ENCODE peak calls at places on chromosomes 6 and 20, in seven cellular contexts. P is psoas muscle, Q is A549, S is A673, K is uterus, U is upper lobe of right lung, D is tibial artery. R is an unnamed sample.

GRCh38 chr6:170090561-170090960 is 200.3 kb downstream of the DLL1 start:
- DNase-seq in P (no peak), Q (no peak), S (no peak), K (no peak), U (no peak), D (peak), R (no peak)

GRCh38 chr20:51185277-51185676 is 162.4 kb upstream of the KCNG1 start:
- DNase-seq in P (no peak), Q (no peak), S (no peak), K (no peak), U (no peak), D (no peak), R (no peak)

GRCh38 chr6:91569071-91569470 is 982.2 kb upstream of the MAP3K7 start:
- DNase-seq in P (no peak), Q (no peak), S (peak), K (no peak), U (no peak), D (no peak), R (no peak)

GRCh38 chr20:58231678-58232077 is 3.2 kb upstream of the ANKRD60 start:
- DNase-seq in P (no peak), Q (peak), S (peak), K (no peak), U (no peak), D (no peak), R (no peak)

GRCh38 chr6:53691252-53691651 is 25.7 kb upstream of the KLHL31 start:
- DNase-seq in P (no peak), Q (no peak), S (no peak), K (no peak), U (no peak), D (no peak), R (no peak)

GRCh38 chr6:29847871-29848630 is 20.4 kb downstream of the HLA-G start:
- DNase-seq in P (peak), Q (peak), S (peak), K (peak), U (peak), D (peak), R (peak)

GRCh38 chr20:15992564-15992963 is 580.7 kb downstream of the KIF16B start:
- DNase-seq in P (no peak), Q (no peak), S (no peak), K (no peak), U (no peak), D (no peak), R (no peak)

GRCh38 chr20:62846528-62846890 is 15.1 kb downstream of the TCFL5 start:
- DNase-seq in P (no peak), Q (no peak), S (no peak), K (no peak), U (no peak), D (no peak), R (no peak)

GRCh38 chr6:146770965-146771735 is 172.4 kb downstream of the ADGB start:
- DNase-seq in P (peak), Q (no peak), S (no peak), K (no peak), U (peak), D (peak), R (no peak)

GRCh38 chr6:169239181-169239580 is 14.5 kb downstream of the THBS2 start:
- DNase-seq in P (no peak), Q (no peak), S (no peak), K (no peak), U (no peak), D (no peak), R (no peak)

GRCh38 chr6:117456998-117457397 is 25.5 kb upstream of the DCBLD1 start:
- DNase-seq in P (no peak), Q (no peak), S (no peak), K (no peak), U (no peak), D (no peak), R (no peak)

GRCh38 chr6:19827247-19827646 is 9.9 kb upstream of the ID4 start:
- DNase-seq in P (no peak), Q (no peak), S (no peak), K (no peak), U (no peak), D (no peak), R (no peak)

GRCh38 chr20:58094698-58095097 is 133.8 kb downstream of the ANKRD60 start:
- DNase-seq in P (no peak), Q (no peak), S (no peak), K (no peak), U (no peak), D (no peak), R (no peak)

GRCh38 chr6:136657629-136658028 is 107.4 kb upstream of the MAP7 start:
- DNase-seq in P (no peak), Q (no peak), S (no peak), K (no peak), U (no peak), D (no peak), R (no peak)

GRCh38 chr6:166351715-166352285 is 9.5 kb upstream of the SFT2D1 start:
- DNase-seq in P (no peak), Q (no peak), S (no peak), K (no peak), U (no peak), D (no peak), R (no peak)

GRCh38 chr20:33602826-33603590 is 59.1 kb upstream of the C20orf144 start:
- DNase-seq in P (no peak), Q (no peak), S (no peak), K (no peak), U (no peak), D (no peak), R (no peak)

GRCh38 chr6:83378621-83379388 is 52.0 kb downstream of the ME1 start:
- DNase-seq in P (no peak), Q (no peak), S (no peak), K (no peak), U (no peak), D (no peak), R (no peak)

GRCh38 chr6:77040566-77041195 is 422.6 kb downstream of the HTR1B start:
- DNase-seq in P (no peak), Q (no peak), S (no peak), K (no peak), U (no peak), D (no peak), R (no peak)

GRCh38 chr20:36745234-36745926 is 510 bp downstream of the NDRG3 start:
- DNase-seq in P (no peak), Q (peak), S (peak), K (no peak), U (no peak), D (peak), R (no peak)

GRCh38 chr6:145189836-145190235 is 545.5 kb downstream of the EPM2A start:
- DNase-seq in P (no peak), Q (no peak), S (no peak), K (no peak), U (no peak), D (no peak), R (no peak)

GRCh38 chr6:44049163-44049988 is 77.9 kb downstream of the MRPL14 start:
- DNase-seq in P (no peak), Q (no peak), S (no peak), K (no peak), U (no peak), D (no peak), R (no peak)

GRCh38 chr20:36885355-36885754 is 9.4 kb downstream of the TLDC2 start:
- DNase-seq in P (no peak), Q (peak), S (no peak), K (no peak), U (no peak), D (no peak), R (no peak)

GRCh38 chr6:134632034-134632433 is 314.1 kb upstream of the SGK1 start:
- DNase-seq in P (no peak), Q (no peak), S (no peak), K (no peak), U (no peak), D (no peak), R (no peak)

GRCh38 chr6:42551202-42551601 is 12.6 kb upstream of the UBR2 start:
- DNase-seq in P (no peak), Q (no peak), S (no peak), K (no peak), U (no peak), D (no peak), R (no peak)

GRCh38 chr6:42545226-42545773 is 18.5 kb upstream of the UBR2 start:
- DNase-seq in P (no peak), Q (no peak), S (no peak), K (no peak), U (no peak), D (no peak), R (no peak)

GRCh38 chr6:42550277-42550676 is 13.6 kb upstream of the UBR2 start:
- DNase-seq in P (no peak), Q (no peak), S (no peak), K (no peak), U (no peak), D (no peak), R (no peak)

GRCh38 chr6:42552380-42552779 is 11.4 kb upstream of the UBR2 start:
- DNase-seq in P (no peak), Q (no peak), S (no peak), K (no peak), U (no peak), D (no peak), R (no peak)

GRCh38 chr6:42547407-42548329 is 16.2 kb upstream of the UBR2 start:
- DNase-seq in P (peak), Q (peak), S (peak), K (peak), U (peak), D (peak), R (peak)
- H3K27ac ChIP-seq in P (no peak), Q (peak), S (peak), K (peak), U (peak), D (peak), R (peak)

GRCh38 chr20:49821850-49822249 is 9.2 kb downstream of the SLC9A8 start:
- DNase-seq in P (no peak), Q (no peak), S (no peak), K (no peak), U (no peak), D (no peak), R (peak)
- TF ChIP-seq CTCF in P (peak), Q (no peak), S (no peak), K (no peak), U (peak), D (peak), R (no peak)

DNA sequence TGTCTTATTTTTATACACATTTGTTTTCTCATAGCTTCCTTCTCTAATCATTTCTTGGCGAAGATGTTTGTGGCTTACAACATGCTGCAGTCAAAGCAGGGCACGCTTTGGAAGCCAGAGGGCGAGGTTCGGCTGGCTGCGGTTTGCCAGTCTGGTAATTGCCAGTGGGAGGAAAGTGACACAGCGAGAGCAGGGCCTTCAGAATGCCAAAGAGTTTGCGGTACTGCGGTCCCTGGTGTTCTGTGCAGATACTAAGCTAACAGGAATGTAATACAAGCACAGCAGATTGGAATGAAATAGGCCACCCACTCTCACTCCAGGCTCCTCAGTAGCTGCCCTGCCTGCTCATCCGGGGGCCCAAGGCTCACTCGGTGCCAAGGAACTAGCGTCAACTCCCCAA is 58.7 kb upstream of the TGM3 start:
- DNase-seq in P (peak), Q (no peak), S (peak), K (no peak), U (no peak), D (peak), R (peak)
- H3K27ac ChIP-seq in P (peak), Q (no peak), S (no peak), K (no peak), U (no peak), D (peak), R (peak)

GRCh38 chr6:131958551-131959470 is 7.6 kb upstream of the CCN2 start:
- DNase-seq in P (no peak), Q (peak), S (no peak), K (no peak), U (no peak), D (no peak), R (no peak)

GRCh38 chr6:131963063-131963462 is 11.9 kb upstream of the CCN2 start:
- DNase-seq in P (no peak), Q (no peak), S (no peak), K (no peak), U (no peak), D (no peak), R (no peak)

GRCh38 chr6:131955876-131956275 is 4.7 kb upstream of the CCN2 start:
- DNase-seq in P (no peak), Q (no peak), S (no peak), K (no peak), U (no peak), D (no peak), R (no peak)

GRCh38 chr6:131958095-131958494 is 6.9 kb upstream of the CCN2 start:
- DNase-seq in P (no peak), Q (no peak), S (no peak), K (no peak), U (no peak), D (no peak), R (no peak)

GRCh38 chr6:131960371-131961133 is 9.4 kb upstream of the CCN2 start:
- DNase-seq in P (no peak), Q (no peak), S (no peak), K (no peak), U (no peak), D (no peak), R (no peak)
- TF ChIP-seq CTCF in P (peak), Q (no peak), S (peak), K (peak), U (no peak), D (peak), R (no peak)

GRCh38 chr20:5164645-5165399 is 38.0 kb downstream of the CDS2 start:
- DNase-seq in P (no peak), Q (no peak), S (peak), K (no peak), U (no peak), D (no peak), R (no peak)
- H3K27ac ChIP-seq in P (no peak), Q (no peak), S (peak), K (no peak), U (no peak), D (no peak), R (no peak)

DNA sequence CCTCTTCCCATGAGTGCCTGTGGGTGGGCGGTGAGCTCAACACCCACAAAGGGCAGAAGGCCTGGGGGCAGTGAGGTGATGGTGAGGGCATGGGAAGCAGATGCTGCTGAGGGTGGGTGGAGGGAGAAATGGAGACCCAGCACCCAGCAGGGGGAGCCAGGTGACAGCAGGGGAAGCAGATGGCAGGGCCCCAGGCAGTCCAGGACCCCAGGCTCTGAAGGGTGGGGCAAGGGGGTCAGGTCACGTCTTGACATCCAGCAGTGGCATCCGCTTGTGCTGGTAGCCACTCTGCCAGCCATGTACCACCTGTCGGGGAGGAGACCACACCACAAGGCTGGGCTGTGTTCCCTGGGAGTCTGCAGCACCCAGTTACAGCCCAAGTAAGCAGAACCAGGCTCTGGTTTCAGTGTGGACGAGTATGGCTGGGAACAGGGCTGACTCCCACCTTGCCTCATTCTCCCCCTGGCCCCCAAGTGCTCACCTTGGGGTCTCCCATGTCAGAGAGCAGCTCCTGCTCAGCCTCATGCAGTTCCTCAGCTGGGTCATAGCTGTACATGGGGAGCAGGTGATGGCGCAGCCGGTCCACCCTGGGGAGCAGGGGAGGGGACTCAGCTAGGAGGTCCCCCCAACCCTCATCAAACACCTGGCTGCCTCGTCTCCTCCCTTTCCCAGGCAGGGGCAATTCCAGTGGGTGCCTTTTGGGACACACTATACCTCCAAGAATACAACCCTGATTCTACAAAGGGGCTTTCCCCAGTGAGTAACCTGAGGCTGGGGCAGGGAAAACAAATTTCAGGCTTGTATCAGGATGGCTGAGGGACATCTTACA is 2.0 kb downstream of the SMIM29 start:
- DNase-seq in P (no peak), Q (peak), S (peak), K (no peak), U (no peak), D (no peak), R (no peak)
- TF ChIP-seq CTCF in P (peak), Q (peak), S (peak), K (no peak), U (peak), D (no peak), R (no peak)

R was measured in breast epithelium.